ENCODE peak calls at places on chromosomes 4 and X, in seven cellular contexts. Q, B, W, O, E, F and N are unnamed samples.

GRCh38 chr4:91914176-91914804 is 389.5 kb upstream of the GRID2 start:
- DNase-seq in O (no peak), E (no peak), Q (no peak), B (no peak), F (no peak), W (no peak), N (no peak)

GRCh38 chrX:23888887-23889501 is 18.7 kb downstream of the APOO start:
- DNase-seq in E (no peak), B (no peak), F (no peak), W (no peak), Q (no peak), O (no peak), N (no peak)

GRCh38 chr4:166153539-166153938 is 280.5 kb downstream of the TLL1 start:
- DNase-seq in O (no peak), B (no peak), E (no peak), W (no peak), Q (no peak), F (no peak), N (no peak)

GRCh38 chr4:184804621-184805020 is 21.1 kb downstream of the ACSL1 start:
- DNase-seq in B (no peak), W (no peak), O (no peak), E (no peak), Q (no peak), F (no peak), N (no peak)

GRCh38 chr4:39472396-39472795 is 13.5 kb downstream of the LIAS start:
- DNase-seq in Q (no peak), E (no peak), W (no peak), F (no peak), O (no peak), B (no peak), N (no peak)

GRCh38 chrX:71103110-71103983 is 3.2 kb downstream of the CXorf65 start:
- DNase-seq in F (peak), Q (no peak), E (peak), O (no peak), B (no peak), W (peak), N (no peak)

GRCh38 chr4:105145059-105145912 is 1.4 kb upstream of the TET2 start:
- DNase-seq in B (peak), F (no peak), E (no peak), W (no peak), Q (no peak), O (no peak), N (no peak)

GRCh38 chrX:11445540-11445939 is 152.3 kb downstream of the AMELX start:
- DNase-seq in O (no peak), F (no peak), B (no peak), E (no peak), Q (no peak), W (no peak), N (no peak)

GRCh38 chr4:41179086-41179374 is 35.3 kb downstream of the APBB2 start:
- DNase-seq in O (no peak), Q (no peak), E (no peak), W (no peak), F (no peak), B (no peak), N (no peak)

GRCh38 chrX:73134741-73135140 is 55.4 kb upstream of the PABPC1L2A start:
- DNase-seq in O (no peak), E (no peak), F (no peak), Q (no peak), B (no peak), W (no peak), N (no peak)

GRCh38 chr4:107248571-107248970 is 212.5 kb upstream of the DKK2 start:
- DNase-seq in W (no peak), O (no peak), E (no peak), F (no peak), B (no peak), Q (no peak), N (no peak)

GRCh38 chr4:151022586-151022985 is 7.5 kb upstream of the LRBA start:
- DNase-seq in W (no peak), F (no peak), E (no peak), B (no peak), O (no peak), Q (no peak), N (no peak)

GRCh38 chr4:74638689-74639088 is 155.6 kb downstream of the BTC start:
- DNase-seq in Q (no peak), B (no peak), O (no peak), E (no peak), F (no peak), W (no peak), N (no peak)

GRCh38 chrX:110032534-110033161 is 29.7 kb downstream of the TMEM164 start:
- DNase-seq in W (no peak), B (no peak), Q (no peak), E (no peak), O (no peak), F (no peak), N (no peak)

GRCh38 chrX:72026341-72027023 is 105.2 kb downstream of the RTL5 start:
- DNase-seq in E (no peak), W (no peak), Q (no peak), B (no peak), F (no peak), O (no peak), N (no peak)

GRCh38 chr4:161581262-161581661 is 582.5 kb downstream of the FSTL5 start:
- DNase-seq in F (no peak), Q (no peak), B (no peak), O (no peak), W (no peak), E (no peak), N (no peak)

GRCh38 chr4:26878729-26879415 is 18.2 kb downstream of the STIM2 start:
- DNase-seq in Q (no peak), E (no peak), F (no peak), B (no peak), O (no peak), W (no peak), N (no peak)

GRCh38 chrX:9456250-9457074 is 8.4 kb upstream of the TBL1X start:
- DNase-seq in Q (no peak), F (no peak), B (no peak), W (no peak), E (no peak), O (no peak), N (peak)

GRCh38 chr4:88526221-88526815 is 2.7 kb upstream of the PYURF start:
- DNase-seq in E (no peak), O (no peak), W (no peak), Q (no peak), B (peak), F (peak), N (no peak)

GRCh38 chrX:102746134-102746584 is 25.6 kb downstream of the GPRASP3 start:
- DNase-seq in B (no peak), E (no peak), W (peak), F (peak), Q (no peak), O (no peak), N (no peak)

GRCh38 chr4:76977731-76978350 is 28.3 kb downstream of the SEPTIN11 start:
- DNase-seq in W (no peak), F (no peak), B (peak), Q (no peak), E (no peak), O (no peak), N (no peak)

GRCh38 chr4:129403848-129404247 is 307.9 kb downstream of the C4orf33 start:
- DNase-seq in W (no peak), O (no peak), B (no peak), Q (no peak), E (no peak), F (no peak), N (no peak)

GRCh38 chr4:169870507-169870906 is 112.8 kb upstream of the HPF1 start:
- DNase-seq in W (no peak), O (no peak), E (no peak), F (no peak), Q (no peak), B (no peak), N (no peak)

GRCh38 chr4:4599886-4600285 is 58.0 kb upstream of the STX18 start:
- DNase-seq in O (no peak), F (no peak), B (peak), E (no peak), W (no peak), Q (no peak), N (no peak)

GRCh38 chr4:185566972-185567749 is 31.9 kb upstream of the PDLIM3 start:
- DNase-seq in Q (no peak), B (peak), F (no peak), E (no peak), O (no peak), W (no peak), N (peak)

GRCh38 chr4:56245547-56246229 is 141.6 kb downstream of the AASDH start:
- DNase-seq in W (no peak), F (no peak), E (no peak), O (no peak), Q (no peak), B (no peak), N (peak)

GRCh38 chr4:109750652-109751244 is 20.9 kb upstream of the PLA2G12A start:
- DNase-seq in F (no peak), Q (no peak), W (no peak), O (no peak), B (no peak), E (no peak), N (no peak)

GRCh38 chr4:71229477-71230257 is 109.2 kb upstream of the SLC4A4 start:
- DNase-seq in B (peak), E (peak), W (peak), F (peak), O (peak), Q (peak), N (peak)

GRCh38 chr4:2251073-2251794 is 9.3 kb upstream of the HAUS3 start:
- DNase-seq in W (no peak), B (no peak), O (no peak), Q (no peak), E (no peak), F (peak), N (no peak)

GRCh38 chr4:19844436-19844835 is 407.3 kb upstream of the SLIT2 start:
- DNase-seq in Q (no peak), F (no peak), W (no peak), O (no peak), B (peak), E (no peak), N (no peak)

GRCh38 chr4:17468638-17469221 is 43.2 kb downstream of the QDPR start:
- DNase-seq in E (peak), B (peak), Q (no peak), W (peak), F (peak), O (peak), N (peak)

GRCh38 chr4:54539500-54540029 is 118.2 kb upstream of the KIT start:
- DNase-seq in F (peak), B (peak), W (peak), Q (peak), E (peak), O (no peak), N (peak)

GRCh38 chrX:103656623-103657022 is 27.8 kb downstream of the TCEAL1 start:
- DNase-seq in E (no peak), W (no peak), F (no peak), B (peak), Q (peak), O (peak), N (no peak)

GRCh38 chr4:65383589-65384305 is 286.5 kb downstream of the EPHA5 start:
- DNase-seq in B (peak), Q (peak), W (no peak), E (no peak), O (no peak), F (no peak), N (no peak)

GRCh38 chrX:20664774-20665173 is 398.1 kb upstream of the RPS6KA3 start:
- DNase-seq in O (no peak), F (no peak), B (no peak), Q (no peak), W (peak), E (no peak), N (no peak)

GRCh38 chrX:101357166-101357795 is 8.7 kb upstream of the TIMM8A start:
- DNase-seq in B (no peak), Q (no peak), O (peak), W (no peak), E (peak), F (no peak), N (no peak)

GRCh38 chrX:120753413-120754251 is 122.0 kb downstream of the CT47B1 start:
- DNase-seq in Q (no peak), O (no peak), E (no peak), B (no peak), F (no peak), W (no peak), N (no peak)

GRCh38 chrX:63959975-63960374 is 175.0 kb upstream of the ARHGEF9 start:
- DNase-seq in W (no peak), O (no peak), Q (no peak), E (no peak), F (no peak), B (no peak), N (no peak)

GRCh38 chr4:102345795-102346100 is 466 bp upstream of the SLC39A8 start:
- DNase-seq in B (no peak), Q (no peak), E (no peak), O (no peak), F (peak), W (peak), N (no peak)

GRCh38 chr4:48082956-48083355 is 51.1 kb downstream of the TXK start:
- DNase-seq in W (no peak), E (no peak), F (no peak), O (no peak), B (no peak), Q (no peak), N (no peak)

GRCh38 chr4:48079972-48080391 is 54.1 kb downstream of the TXK start:
- DNase-seq in E (no peak), F (no peak), B (peak), Q (no peak), W (no peak), O (no peak), N (no peak)

GRCh38 chr4:48078862-48079655 is 55.0 kb downstream of the TXK start:
- DNase-seq in W (no peak), E (peak), Q (no peak), O (no peak), B (no peak), F (no peak), N (no peak)

GRCh38 chr4:48085821-48086602 is 48.0 kb downstream of the TXK start:
- DNase-seq in B (no peak), O (no peak), Q (no peak), E (no peak), F (no peak), W (no peak), N (no peak)

DNA sequence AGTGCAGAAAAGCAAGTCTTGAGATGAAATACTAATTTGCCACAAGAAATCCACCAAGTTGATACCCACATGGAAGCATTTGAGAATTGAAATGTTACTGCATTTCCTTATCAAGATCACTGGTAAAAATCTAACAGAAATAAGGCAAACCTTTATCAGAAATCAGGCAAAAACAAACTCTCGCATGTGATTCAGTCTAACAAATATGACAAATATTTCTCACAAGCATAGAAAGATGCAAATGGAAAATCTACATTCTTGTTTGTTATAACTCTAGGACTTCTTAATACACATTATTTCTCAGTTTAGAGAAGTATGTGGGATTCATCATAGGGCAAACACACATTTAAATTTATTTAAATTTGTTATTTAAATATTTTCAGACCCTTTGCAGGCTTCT is 52.9 kb downstream of the TXK start:
- DNase-seq in O (no peak), B (peak), F (no peak), W (no peak), Q (no peak), E (no peak), N (no peak)
- TF ChIP-seq MAX in O (no peak), B (no peak), F (no peak), W (no peak), Q (no peak), E (no peak), N (no peak)

GRCh38 chrX:16931855-16932254 is 14.6 kb upstream of the REPS2 start:
- DNase-seq in W (no peak), B (no peak), F (no peak), Q (no peak), O (no peak), E (no peak), N (no peak)

GRCh38 chrX:16930392-16930791 is 16.1 kb upstream of the REPS2 start:
- DNase-seq in F (no peak), O (no peak), W (no peak), Q (no peak), B (no peak), E (peak), N (no peak)

GRCh38 chrX:16934212-16934611 is 12.2 kb upstream of the REPS2 start:
- DNase-seq in B (no peak), Q (no peak), F (no peak), W (no peak), O (no peak), E (no peak), N (no peak)

DNA sequence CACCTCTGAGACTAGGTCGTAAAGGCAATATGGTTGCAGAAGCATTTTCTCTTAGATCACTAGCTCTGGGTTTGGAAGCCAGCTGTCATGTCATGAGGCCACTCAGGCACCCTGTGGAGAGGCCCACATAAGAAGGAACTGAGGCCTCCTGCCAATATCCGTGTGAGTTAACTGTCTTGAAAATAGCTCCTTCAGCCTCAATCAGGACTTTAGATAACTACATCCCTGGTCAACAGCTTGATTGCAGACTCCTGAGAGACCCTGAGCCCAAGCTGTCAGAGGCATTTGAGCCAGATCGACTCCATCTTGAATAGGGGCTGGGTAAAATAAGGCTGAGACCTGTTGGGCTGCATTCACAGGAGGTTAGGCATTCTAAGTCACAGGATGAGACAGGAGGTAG is 15.1 kb upstream of the REPS2 start:
- DNase-seq in B (no peak), O (no peak), Q (no peak), W (no peak), E (peak), F (no peak), N (no peak)
- TF ChIP-seq MAX in B (no peak), O (no peak), Q (no peak), W (no peak), E (no peak), F (no peak), N (no peak)

DNA sequence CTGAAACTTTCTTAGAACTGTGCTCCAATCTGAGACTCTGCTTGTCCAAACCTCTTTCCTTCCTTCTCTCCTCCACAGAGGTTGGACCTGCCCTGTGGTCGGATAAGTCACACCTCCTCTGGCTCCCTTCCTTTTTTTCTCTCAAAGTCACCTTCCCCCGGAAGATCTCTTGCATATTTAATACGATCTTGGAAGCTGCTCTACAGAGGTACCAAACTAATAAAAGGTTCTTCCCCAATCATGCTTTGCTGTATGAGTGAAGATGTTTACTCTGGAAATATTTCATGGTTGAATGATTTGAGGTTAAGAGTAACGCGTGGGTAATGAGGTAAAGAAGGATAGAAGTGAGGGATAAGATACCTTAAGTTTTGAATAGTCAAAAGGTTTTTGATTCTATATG is 166.0 kb downstream of the ATG4A start:
- DNase-seq in O (no peak), Q (no peak), W (no peak), F (no peak), B (no peak), E (no peak), N (no peak)
- TF ChIP-seq MAX in O (no peak), Q (no peak), W (no peak), F (no peak), B (no peak), E (no peak), N (no peak)

GRCh38 chr4:25347971-25348370 is 29.1 kb upstream of the ANAPC4 start:
- DNase-seq in O (no peak), F (no peak), B (no peak), W (no peak), E (no peak), Q (no peak), N (no peak)
- TF ChIP-seq MAX in O (no peak), F (no peak), B (no peak), W (no peak), E (no peak), Q (no peak), N (no peak)

GRCh38 chrX:76127341-76127740 is 45.5 kb upstream of the PBDC1 start:
- DNase-seq in F (no peak), O (no peak), W (no peak), Q (no peak), E (peak), B (no peak), N (no peak)

GRCh38 chrX:76126851-76127250 is 46.0 kb upstream of the PBDC1 start:
- DNase-seq in E (no peak), W (no peak), O (no peak), B (no peak), F (no peak), Q (no peak), N (no peak)
- TF ChIP-seq MAX in E (no peak), W (no peak), O (no peak), B (no peak), F (no peak), Q (no peak), N (no peak)

GRCh38 chrX:48578661-48579128 is 4.4 kb downstream of the RBM3 start:
- DNase-seq in F (no peak), E (no peak), O (no peak), Q (no peak), W (no peak), B (no peak), N (no peak)
- TF ChIP-seq MAX in F (no peak), E (no peak), O (no peak), Q (no peak), W (no peak), B (no peak), N (no peak)

GRCh38 chrX:119145241-119145653 is 17.6 kb upstream of the KIAA1210 start:
- DNase-seq in O (peak), B (no peak), W (peak), Q (peak), F (no peak), E (peak), N (no peak)
- TF ChIP-seq MAX in O (no peak), B (no peak), W (no peak), Q (no peak), F (no peak), E (no peak), N (no peak)

DNA sequence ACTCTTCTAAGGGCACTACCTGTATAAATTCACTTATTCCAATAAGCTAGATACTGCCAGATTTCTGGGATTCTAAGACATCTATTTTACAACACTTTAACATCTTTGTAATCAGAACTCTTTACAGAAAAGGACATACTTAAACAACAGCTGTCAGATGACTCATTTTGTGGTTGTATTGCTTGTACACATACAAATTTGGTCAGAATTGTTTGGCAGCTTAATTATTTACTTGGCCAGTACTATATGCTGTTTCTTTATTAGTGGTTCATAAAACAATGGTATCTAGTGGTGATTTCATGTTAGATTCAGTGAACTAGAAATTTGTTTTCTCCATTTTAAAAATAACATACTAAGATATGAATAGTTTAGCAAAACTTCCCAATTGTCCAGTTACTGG is 27.2 kb downstream of the PALLD start:
- DNase-seq in W (no peak), B (peak), O (no peak), Q (no peak), F (no peak), E (no peak), N (no peak)
- TF ChIP-seq MAX in W (no peak), B (no peak), O (peak), Q (no peak), F (no peak), E (no peak), N (no peak)